ENCODE peak calls at places on chromosomes 13 and 19, in seven cellular contexts. I is stimulated activated naive CD8-positive, alpha-beta T cell treated with anti-CD3 and anti-CD28 coated beads, Interleukin-15, amount 100 ng/mL, for 72 hours; L is activated T-cell treated with anti-CD3 and anti-CD28 coated beads, Interleukin-2, amount 50 U/mL, for 72 hours; X is HTR-8/SVneo; M is MG63; V is stimulated activated CD4-positive, alpha-beta T cell treated with anti-CD3 and anti-CD28 coated beads, Interleukin-2, amount 100 ng/mL, for 24 hours; A is AG08395. C is an unnamed sample.
A peak's percentile ranks its signal among the peaks of the same experiment; 100 is the strongest.

GRCh38 chr19:18109731-18110671 is 12.4 kb downstream of the MAST3 start:
- DNase-seq in A (peak; percentile 55), I (peak; percentile 41), V (peak; percentile 73), X (peak; percentile 49), L (peak; percentile 57), M (peak; percentile 33), C (peak; percentile 67)

GRCh38 chr13:36706755-36707154 is 32.9 kb downstream of the SERTM1 start:
- DNase-seq in A (peak; percentile 46), X (no peak), I (no peak), M (peak; percentile 69), L (no peak), V (no peak), C (no peak)

GRCh38 chr19:17778621-17779280 is 16.2 kb upstream of the B3GNT3 start:
- DNase-seq in I (no peak), X (no peak), M (no peak), A (no peak), V (no peak), L (no peak), C (no peak)

GRCh38 chr19:12580180-12580694 is 29.0 kb upstream of the ZNF564 start:
- DNase-seq in V (no peak), A (no peak), M (peak; percentile 14), L (no peak), I (no peak), X (peak; percentile 61), C (no peak)

GRCh38 chr13:110067355-110068175 is 239.4 kb downstream of the COL4A1 start:
- DNase-seq in L (no peak), V (no peak), M (no peak), I (no peak), X (no peak), A (no peak), C (no peak)

GRCh38 chr19:28168557-28168956 is 1044.4 kb downstream of the UQCRFS1 start:
- DNase-seq in I (no peak), V (no peak), L (no peak), A (no peak), X (no peak), M (no peak), C (no peak)

GRCh38 chr19:3404324-3405260 is 38.2 kb downstream of the NFIC start:
- DNase-seq in M (peak; percentile 74), A (peak; percentile 87), V (no peak), X (no peak), L (no peak), I (no peak), C (no peak)

GRCh38 chr13:93147293-93147645 is 79.3 kb upstream of the GPC6 start:
- DNase-seq in M (no peak), X (no peak), A (no peak), V (no peak), L (no peak), I (no peak), C (no peak)

GRCh38 chr13:40563350-40564125 is 102.9 kb downstream of the FOXO1 start:
- DNase-seq in M (no peak), V (no peak), X (no peak), A (no peak), I (no peak), L (no peak), C (no peak)

GRCh38 chr13:50156722-50157121 is 141.5 kb downstream of the KCNRG start:
- DNase-seq in A (no peak), I (no peak), M (no peak), V (no peak), X (no peak), L (no peak), C (no peak)

GRCh38 chr13:77323858-77324257 is 3.0 kb downstream of the MYCBP2 start:
- DNase-seq in I (no peak), V (no peak), A (no peak), X (no peak), M (no peak), L (no peak), C (no peak)

GRCh38 chr19:2084993-2085720 is 11.0 kb downstream of the MOB3A start:
- DNase-seq in A (no peak), L (peak; percentile 97), M (no peak), I (peak; percentile 96), V (peak; percentile 89), X (no peak), C (peak; percentile 93)

GRCh38 chr13:109255457-109255856 is 530.9 kb downstream of the IRS2 start:
- DNase-seq in A (no peak), M (no peak), L (no peak), V (no peak), I (no peak), X (no peak), C (no peak)

GRCh38 chr13:110520431-110521295 is 40.9 kb downstream of the RAB20 start:
- DNase-seq in I (no peak), V (no peak), L (no peak), A (peak; percentile 82), X (no peak), M (peak; percentile 75), C (no peak)

GRCh38 chr13:63541336-63541735 is 2125.7 kb upstream of the PCDH20 start:
- DNase-seq in M (no peak), I (no peak), X (no peak), V (no peak), A (no peak), L (no peak), C (no peak)

GRCh38 chr13:99796175-99796819 is 175.3 kb downstream of the ZIC5 start:
- DNase-seq in M (peak; percentile 18), V (peak; percentile 24), A (peak; percentile 19), L (peak; percentile 17), X (peak; percentile 11), I (no peak), C (no peak)

GRCh38 chr13:44523176-44524017 is 52.7 kb downstream of the TSC22D1 start:
- DNase-seq in I (no peak), V (no peak), L (no peak), M (no peak), A (peak; percentile 22), X (peak; percentile 8), C (no peak)

GRCh38 chr19:33405491-33406461 is 32.3 kb downstream of the CEBPG start:
- DNase-seq in X (no peak), A (no peak), V (no peak), M (no peak), I (no peak), L (peak; percentile 35), C (no peak)

GRCh38 chr13:46698015-46698414 is 98.9 kb downstream of the ESD start:
- DNase-seq in M (no peak), A (no peak), X (no peak), L (no peak), I (no peak), V (no peak), C (no peak)

GRCh38 chr19:31074751-31075150 is 274.5 kb downstream of the TSHZ3 start:
- DNase-seq in V (no peak), L (no peak), A (no peak), I (no peak), X (no peak), M (no peak), C (no peak)

GRCh38 chr13:95641961-95642621 is 2.4 kb downstream of the DZIP1 start:
- DNase-seq in M (peak; percentile 29), A (peak; percentile 45), V (peak; percentile 11), I (no peak), L (no peak), X (no peak), C (no peak)

GRCh38 chr13:76783798-76784197 is 102.4 kb downstream of the KCTD12 start:
- DNase-seq in X (no peak), I (no peak), A (no peak), M (no peak), V (no peak), L (no peak), C (no peak)